ENCODE peak calls at places on chromosomes 12 and 14, in nine cellular contexts. K, U, E, W, T, I, B, Q and V are unnamed samples.

GRCh38 chr12:19894049-19894448 is 454.8 kb downstream of the AEBP2 start:
- DNase-seq in I (no peak), B (no peak), K (no peak), T (no peak), E (no peak), U (no peak), W (no peak), Q (no peak), V (no peak)

GRCh38 chr14:103031956-103032355 is 25.4 kb downstream of the CDC42BPB start:
- DNase-seq in T (no peak), B (no peak), U (no peak), E (no peak), K (no peak), I (no peak), W (no peak), Q (no peak), V (no peak)

GRCh38 chr14:77931441-77931840 is 131.5 kb downstream of the ADCK1 start:
- DNase-seq in W (no peak), E (no peak), I (no peak), U (no peak), B (no peak), Q (no peak), K (no peak), T (no peak), V (no peak)

GRCh38 chr14:105205718-105206208 is 24.7 kb upstream of the NUDT14 start:
- DNase-seq in K (no peak), U (no peak), W (no peak), Q (no peak), T (no peak), B (no peak), E (no peak), I (no peak), V (no peak)

GRCh38 chr14:30621354-30621953 is 665 bp upstream of the SCFD1 start:
- DNase-seq in T (no peak), W (no peak), K (no peak), Q (no peak), I (no peak), B (no peak), E (no peak), U (peak), V (no peak)

GRCh38 chr12:51636581-51636980 is 45.5 kb downstream of the SCN8A start:
- DNase-seq in K (no peak), Q (no peak), U (no peak), B (no peak), E (no peak), I (no peak), W (no peak), T (no peak), V (no peak)

GRCh38 chr14:38197761-38198345 is 9.9 kb upstream of the SSTR1 start:
- DNase-seq in U (no peak), Q (no peak), E (no peak), B (no peak), I (no peak), T (no peak), W (no peak), K (no peak), V (no peak)

GRCh38 chr14:71324767-71325272 is 417.6 kb downstream of the PCNX1 start:
- DNase-seq in U (peak), E (no peak), T (no peak), B (no peak), Q (no peak), K (no peak), W (peak), I (no peak), V (no peak)

GRCh38 chr12:116015525-116015924 is 262.0 kb downstream of the MED13L start:
- DNase-seq in I (peak), W (no peak), K (no peak), B (no peak), T (no peak), U (no peak), Q (peak), E (no peak), V (peak)

GRCh38 chr14:51869426-51870113 is 9.2 kb downstream of the GNG2 start:
- DNase-seq in W (peak), I (no peak), T (no peak), K (no peak), E (no peak), Q (no peak), B (peak), U (peak), V (no peak)

GRCh38 chr14:77612011-77612620 is 4.3 kb downstream of the SPTLC2 start:
- DNase-seq in T (no peak), B (no peak), E (no peak), U (no peak), K (no peak), I (peak), Q (no peak), W (no peak), V (peak)

GRCh38 chr12:45388545-45388944 is 172.7 kb downstream of the ANO6 start:
- DNase-seq in T (peak), K (no peak), E (no peak), U (no peak), I (no peak), Q (peak), W (no peak), B (no peak), V (peak)